ENCODE peak calls at places on chromosomes 6 and 20, in nine cellular contexts. One of them, this sample, is unnamed.
A peak's percentile ranks its signal among the peaks of the same experiment; 100 is the strongest.

GRCh38 chr6:14983599-14984296 is 262.1 kb upstream of the JARID2 start:
- DNase-seq in ovary: no peak
- DNase-seq in H4: no peak
- DNase-seq in activated naive CD4-positive, alpha-beta T cell treated with Interleukin-2 at 50 U/mL for 16 hours: no peak
- DNase-seq in occipital lobe: no peak
- DNase-seq in neural crest cell: no peak
- DNase-seq in RPMI8226: peak; percentile 72
- DNase-seq in myocyte: peak; percentile 36
- DNase-seq in activated CD8-positive, alpha-beta T cell treated with anti-CD3 and anti-CD28 coated beads for 36 hours: no peak
- DNase-seq in this sample: no peak

GRCh38 chr6:131852200-131852599 is 44.4 kb downstream of the ENPP1 start:
- DNase-seq in activated naive CD4-positive, alpha-beta T cell treated with Interleukin-2 at 50 U/mL for 16 hours: no peak
- DNase-seq in occipital lobe: no peak
- DNase-seq in H4: no peak
- DNase-seq in ovary: no peak
- DNase-seq in activated CD8-positive, alpha-beta T cell treated with anti-CD3 and anti-CD28 coated beads for 36 hours: no peak
- DNase-seq in neural crest cell: no peak
- DNase-seq in myocyte: no peak
- DNase-seq in RPMI8226: no peak
- DNase-seq in this sample: no peak

GRCh38 chr6:156762547-156762946 is 14.6 kb upstream of the ARID1B start:
- DNase-seq in H4: no peak
- DNase-seq in myocyte: no peak
- DNase-seq in activated naive CD4-positive, alpha-beta T cell treated with Interleukin-2 at 50 U/mL for 16 hours: no peak
- DNase-seq in ovary: no peak
- DNase-seq in occipital lobe: no peak
- DNase-seq in RPMI8226: no peak
- DNase-seq in activated CD8-positive, alpha-beta T cell treated with anti-CD3 and anti-CD28 coated beads for 36 hours: no peak
- DNase-seq in neural crest cell: no peak
- DNase-seq in this sample: no peak

GRCh38 chr6:125307964-125308615 is 6.3 kb upstream of the HDDC2 start:
- DNase-seq in RPMI8226: no peak
- DNase-seq in neural crest cell: no peak
- DNase-seq in H4: no peak
- DNase-seq in ovary: no peak
- DNase-seq in activated naive CD4-positive, alpha-beta T cell treated with Interleukin-2 at 50 U/mL for 16 hours: no peak
- DNase-seq in myocyte: no peak
- DNase-seq in occipital lobe: no peak
- DNase-seq in activated CD8-positive, alpha-beta T cell treated with anti-CD3 and anti-CD28 coated beads for 36 hours: no peak
- DNase-seq in this sample: no peak

GRCh38 chr20:21450572-21450971 is 53.2 kb upstream of the NKX2-4 start:
- DNase-seq in activated naive CD4-positive, alpha-beta T cell treated with Interleukin-2 at 50 U/mL for 16 hours: no peak
- DNase-seq in neural crest cell: no peak
- DNase-seq in occipital lobe: no peak
- DNase-seq in RPMI8226: no peak
- DNase-seq in H4: peak; percentile 6
- DNase-seq in myocyte: peak; percentile 29
- DNase-seq in ovary: no peak
- DNase-seq in activated CD8-positive, alpha-beta T cell treated with anti-CD3 and anti-CD28 coated beads for 36 hours: no peak
- DNase-seq in this sample: no peak

GRCh38 chr6:67300430-67301040 is 1334.5 kb upstream of the ADGRB3 start:
- DNase-seq in RPMI8226: peak; percentile 30
- DNase-seq in ovary: no peak
- DNase-seq in H4: no peak
- DNase-seq in myocyte: no peak
- DNase-seq in occipital lobe: no peak
- DNase-seq in neural crest cell: no peak
- DNase-seq in activated naive CD4-positive, alpha-beta T cell treated with Interleukin-2 at 50 U/mL for 16 hours: no peak
- DNase-seq in activated CD8-positive, alpha-beta T cell treated with anti-CD3 and anti-CD28 coated beads for 36 hours: no peak
- DNase-seq in this sample: no peak

GRCh38 chr20:17816804-17817590 is 117.2 kb downstream of the BANF2 start:
- DNase-seq in RPMI8226: no peak
- DNase-seq in neural crest cell: no peak
- DNase-seq in myocyte: peak; percentile 64
- DNase-seq in H4: no peak
- DNase-seq in activated CD8-positive, alpha-beta T cell treated with anti-CD3 and anti-CD28 coated beads for 36 hours: no peak
- DNase-seq in activated naive CD4-positive, alpha-beta T cell treated with Interleukin-2 at 50 U/mL for 16 hours: no peak
- DNase-seq in occipital lobe: no peak
- DNase-seq in ovary: no peak
- DNase-seq in this sample: no peak

GRCh38 chr6:138493413-138493812 is 5.9 kb downstream of the NHSL1 start:
- DNase-seq in neural crest cell: no peak
- DNase-seq in H4: no peak
- DNase-seq in occipital lobe: no peak
- DNase-seq in activated CD8-positive, alpha-beta T cell treated with anti-CD3 and anti-CD28 coated beads for 36 hours: no peak
- DNase-seq in ovary: no peak
- DNase-seq in RPMI8226: no peak
- DNase-seq in myocyte: no peak
- DNase-seq in activated naive CD4-positive, alpha-beta T cell treated with Interleukin-2 at 50 U/mL for 16 hours: no peak
- DNase-seq in this sample: no peak

GRCh38 chr6:53347250-53347920 is 1.4 kb downstream of the ELOVL5 start:
- DNase-seq in ovary: no peak
- DNase-seq in myocyte: peak; percentile 8
- DNase-seq in RPMI8226: peak; percentile 56
- DNase-seq in H4: no peak
- DNase-seq in occipital lobe: no peak
- DNase-seq in activated CD8-positive, alpha-beta T cell treated with anti-CD3 and anti-CD28 coated beads for 36 hours: peak; percentile 51
- DNase-seq in activated naive CD4-positive, alpha-beta T cell treated with Interleukin-2 at 50 U/mL for 16 hours: peak; percentile 30
- DNase-seq in neural crest cell: no peak
- DNase-seq in this sample: peak; percentile 8

GRCh38 chr20:50306478-50307423 is 116.1 kb downstream of the CEBPB start:
- DNase-seq in activated CD8-positive, alpha-beta T cell treated with anti-CD3 and anti-CD28 coated beads for 36 hours: no peak
- DNase-seq in occipital lobe: no peak
- DNase-seq in ovary: peak; percentile 45
- DNase-seq in RPMI8226: no peak
- DNase-seq in H4: no peak
- DNase-seq in neural crest cell: no peak
- DNase-seq in activated naive CD4-positive, alpha-beta T cell treated with Interleukin-2 at 50 U/mL for 16 hours: no peak
- DNase-seq in myocyte: no peak
- DNase-seq in this sample: no peak

GRCh38 chr6:30450908-30451818 is 38.1 kb upstream of the HLA-E start:
- DNase-seq in ovary: peak; percentile 56
- DNase-seq in occipital lobe: no peak
- DNase-seq in activated CD8-positive, alpha-beta T cell treated with anti-CD3 and anti-CD28 coated beads for 36 hours: peak; percentile 67
- DNase-seq in myocyte: peak; percentile 66
- DNase-seq in RPMI8226: peak; percentile 98
- DNase-seq in neural crest cell: no peak
- DNase-seq in H4: peak; percentile 46
- DNase-seq in activated naive CD4-positive, alpha-beta T cell treated with Interleukin-2 at 50 U/mL for 16 hours: peak; percentile 63
- DNase-seq in this sample: peak; percentile 62

GRCh38 chr6:138278326-138278725 is 60.0 kb upstream of the PBOV1 start:
- DNase-seq in RPMI8226: no peak
- DNase-seq in myocyte: peak; percentile 2
- DNase-seq in H4: no peak
- DNase-seq in activated CD8-positive, alpha-beta T cell treated with anti-CD3 and anti-CD28 coated beads for 36 hours: no peak
- DNase-seq in ovary: no peak
- DNase-seq in occipital lobe: peak; percentile 31
- DNase-seq in activated naive CD4-positive, alpha-beta T cell treated with Interleukin-2 at 50 U/mL for 16 hours: no peak
- DNase-seq in neural crest cell: no peak
- DNase-seq in this sample: no peak

GRCh38 chr20:43973231-43973630 is 58.6 kb downstream of the TOX2 start:
- DNase-seq in RPMI8226: no peak
- DNase-seq in ovary: no peak
- DNase-seq in neural crest cell: no peak
- DNase-seq in H4: no peak
- DNase-seq in myocyte: no peak
- DNase-seq in occipital lobe: no peak
- DNase-seq in activated naive CD4-positive, alpha-beta T cell treated with Interleukin-2 at 50 U/mL for 16 hours: no peak
- DNase-seq in activated CD8-positive, alpha-beta T cell treated with anti-CD3 and anti-CD28 coated beads for 36 hours: no peak
- DNase-seq in this sample: no peak

GRCh38 chr20:2919518-2920245 is 46.4 kb downstream of the PTPRA start:
- DNase-seq in activated naive CD4-positive, alpha-beta T cell treated with Interleukin-2 at 50 U/mL for 16 hours: no peak
- DNase-seq in RPMI8226: no peak
- DNase-seq in occipital lobe: no peak
- DNase-seq in activated CD8-positive, alpha-beta T cell treated with anti-CD3 and anti-CD28 coated beads for 36 hours: no peak
- DNase-seq in myocyte: no peak
- DNase-seq in neural crest cell: no peak
- DNase-seq in H4: no peak
- DNase-seq in ovary: no peak
- DNase-seq in this sample: no peak

This sample was measured in foreskin melanocyte.